ENCODE peak calls at places on chromosomes 7 and 10, in five cellular contexts. Y, J, U, A and K are unnamed samples.

GRCh38 chr7:93231799-93232672 is at the start of gene VPS50:
- DNase-seq in Y (peak; percentile 96), J (peak; percentile 97), U (peak; percentile 98), A (peak; percentile 93), K (peak; percentile 92)

GRCh38 chr10:70828923-70829322 is 13.2 kb downstream of the SGPL1 start:
- DNase-seq in Y (no peak), J (no peak), U (no peak), A (no peak), K (no peak)

GRCh38 chr10:85599081-85599480 is 767.5 kb downstream of the GRID1 start:
- DNase-seq in Y (no peak), J (no peak), U (peak; percentile 26), A (no peak), K (no peak)

GRCh38 chr7:1355568-1356340 is 103.5 kb downstream of the MICALL2 start:
- DNase-seq in Y (no peak), J (no peak), U (no peak), A (no peak), K (no peak)

GRCh38 chr10:90930070-90930837 is 9.4 kb upstream of the ANKRD1 start:
- DNase-seq in Y (peak; percentile 96), J (no peak), U (peak; percentile 86), A (peak; percentile 52), K (peak; percentile 75)

GRCh38 chr7:130667593-130668257 is 823 bp downstream of the COPG2 start:
- DNase-seq in Y (no peak), J (no peak), U (no peak), A (no peak), K (no peak)

GRCh38 chr7:24715661-24716479 is 41.4 kb downstream of the GSDME start:
- DNase-seq in Y (no peak), J (peak; percentile 88), U (peak; percentile 81), A (peak; percentile 53), K (peak; percentile 69)

GRCh38 chr7:117894037-117894436 is 20.8 kb upstream of the CTTNBP2 start:
- DNase-seq in Y (no peak), J (no peak), U (no peak), A (no peak), K (no peak)

GRCh38 chr10:109426987-109427386 is 496.3 kb downstream of the XPNPEP1 start:
- DNase-seq in Y (no peak), J (no peak), U (no peak), A (no peak), K (no peak)

GRCh38 chr7:1122832-1123501 is 35.1 kb downstream of the GPER1 start:
- DNase-seq in Y (no peak), J (no peak), U (no peak), A (no peak), K (no peak)

DNA sequence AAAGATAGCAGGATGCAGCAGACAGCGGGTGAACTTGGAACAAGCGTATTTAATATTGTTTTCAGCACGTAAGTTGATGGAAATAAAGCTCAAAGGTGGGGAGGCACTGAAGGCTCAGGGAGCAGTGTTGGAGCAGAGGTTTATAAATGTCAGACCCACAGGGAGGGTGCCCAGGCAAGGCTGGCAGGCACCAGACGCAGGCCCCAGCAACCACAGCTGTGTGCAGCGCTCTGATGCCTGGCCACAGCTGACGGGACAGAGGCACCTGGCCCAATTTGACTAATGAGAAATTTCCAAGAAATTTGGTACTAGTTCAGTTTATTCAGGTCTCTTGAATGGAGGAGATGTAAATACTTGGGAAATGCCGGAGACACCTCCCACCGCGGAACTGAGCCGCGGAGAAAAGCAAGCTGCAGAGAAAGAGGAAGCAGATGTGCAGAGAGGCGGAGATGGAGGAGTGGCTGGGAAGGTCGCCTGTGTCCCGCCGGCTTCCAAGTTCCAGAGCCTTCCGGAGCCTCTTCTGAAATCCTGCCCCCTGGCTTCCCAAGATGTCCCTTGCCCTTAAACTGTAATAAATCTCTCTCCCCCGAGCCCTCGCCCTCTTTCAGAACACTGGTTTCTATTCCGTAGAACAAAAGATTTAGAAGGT is 38.3 kb upstream of the PLXNA4 start:
- DNase-seq in Y (peak; percentile 30), J (no peak), U (peak; percentile 90), A (no peak), K (no peak)
- H3K4me3 ChIP-seq in Y (peak overlapping the region; percentile 44), J (no peak overlapping the region), U (no peak overlapping the region), A (no peak overlapping the region), K (no peak overlapping the region)

DNA sequence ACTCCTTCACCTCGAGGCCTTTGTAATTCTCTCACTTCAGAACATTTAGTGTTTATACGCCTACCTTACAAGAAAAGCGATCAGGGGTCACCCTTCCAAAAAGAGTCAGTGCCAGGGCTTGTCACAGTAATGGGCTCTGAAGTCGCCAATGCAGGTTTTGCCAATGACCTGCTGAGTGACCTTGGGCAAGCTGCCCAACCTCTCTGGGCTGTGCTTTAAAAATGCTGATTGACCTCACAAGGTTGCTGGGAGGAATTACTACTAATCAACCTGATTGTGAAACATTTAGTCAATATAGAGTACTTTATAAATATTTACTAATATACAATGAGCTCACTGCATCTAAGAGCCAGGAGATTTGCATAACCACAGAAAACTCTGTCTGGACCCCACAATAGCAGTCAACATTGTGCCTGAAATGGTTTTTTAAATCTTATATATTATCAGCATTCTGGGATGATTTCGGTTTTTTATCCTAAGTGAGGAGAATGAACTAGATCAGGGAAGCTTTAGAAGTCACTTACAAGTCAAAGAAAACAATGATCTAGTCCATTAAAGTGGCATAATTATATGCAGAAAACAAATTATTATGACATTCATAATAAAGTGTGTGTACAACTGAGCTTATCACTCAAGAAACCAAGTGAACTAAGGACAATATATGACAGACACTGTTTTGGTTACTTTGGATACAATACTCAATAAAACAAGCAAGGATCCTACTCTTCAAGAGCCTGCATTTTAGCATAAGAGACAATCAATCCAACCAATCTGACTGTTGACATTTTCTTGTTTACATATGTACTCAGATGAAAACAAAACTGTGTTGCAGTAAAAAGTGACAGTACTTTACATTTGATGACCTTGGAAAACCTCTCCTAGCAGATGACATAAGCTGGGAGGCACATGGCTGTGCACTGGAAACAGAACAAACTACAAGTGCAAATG is 290.5 kb downstream of the SORCS1 start:
- DNase-seq in Y (no peak), J (no peak), U (no peak), A (no peak), K (no peak)
- H3K4me3 ChIP-seq in Y (no peak overlapping the region), J (no peak overlapping the region), U (peak overlapping the region; percentile 7), A (no peak overlapping the region), K (no peak overlapping the region)

GRCh38 chr10:133336131-133337078 is at the start of gene CALY:
- DNase-seq in Y (no peak), J (peak; percentile 56), U (peak; percentile 80), A (peak; percentile 72), K (no peak)

GRCh38 chr10:133334495-133335237 is 2.0 kb downstream of the CALY start:
- DNase-seq in Y (no peak), J (no peak), U (peak; percentile 75), A (peak; percentile 76), K (no peak)

GRCh38 chr10:133337079-133337725 is 506 bp upstream of the CALY start:
- DNase-seq in Y (no peak), J (no peak), U (no peak), A (no peak), K (no peak)

GRCh38 chr10:133332936-133333699 is 3.6 kb downstream of the CALY start:
- DNase-seq in Y (no peak), J (no peak), U (no peak), A (no peak), K (no peak)

GRCh38 chr10:133335238-133336122 is 1.2 kb downstream of the CALY start:
- DNase-seq in Y (peak; percentile 60), J (peak; percentile 64), U (peak; percentile 84), A (peak; percentile 63), K (no peak)
- H3K4me3 ChIP-seq in Y (peak overlapping the region; percentile 46), J (no peak overlapping the region), U (peak overlapping the region; percentile 40), A (peak overlapping the region; percentile 58), K (peak overlapping the region; percentile 8)

GRCh38 chr10:49761201-49761788 is 828 bp downstream of the OGDHL start:
- DNase-seq in Y (no peak), J (no peak), U (peak; percentile 64), A (no peak), K (no peak)

GRCh38 chr10:49761789-49762565 is at the start of gene OGDHL:
- DNase-seq in Y (peak; percentile 27), J (peak; percentile 89), U (peak; percentile 93), A (no peak), K (peak; percentile 28)

GRCh38 chr10:49759787-49760551 is 2.2 kb downstream of the OGDHL start:
- DNase-seq in Y (no peak), J (no peak), U (peak; percentile 47), A (no peak), K (no peak)

GRCh38 chr10:49760789-49761188 is 1.3 kb downstream of the OGDHL start:
- DNase-seq in Y (no peak), J (no peak), U (peak; percentile 46), A (no peak), K (no peak)

DNA sequence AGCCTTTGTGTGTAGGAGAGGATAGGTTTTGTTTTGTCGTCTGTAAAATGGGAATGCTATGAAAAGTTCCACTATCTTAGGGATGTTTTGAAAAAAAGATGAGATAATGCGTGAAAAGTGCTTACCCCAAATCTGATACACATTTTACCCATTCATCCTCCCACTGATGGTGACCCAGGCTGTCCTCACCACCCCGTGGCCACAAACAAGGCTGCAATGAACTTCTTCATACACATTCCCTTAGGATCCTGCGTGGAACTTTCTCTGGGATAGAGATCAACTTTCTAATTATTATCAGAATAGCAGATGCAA is 399 bp upstream of the OGDHL start:
- DNase-seq in Y (no peak), J (no peak), U (no peak), A (no peak), K (no peak)
- H3K4me3 ChIP-seq in Y (peak overlapping the region; percentile 62), J (no peak overlapping the region), U (peak overlapping the region; percentile 61), A (peak overlapping the region; percentile 57), K (peak overlapping the region; percentile 70)

DNA sequence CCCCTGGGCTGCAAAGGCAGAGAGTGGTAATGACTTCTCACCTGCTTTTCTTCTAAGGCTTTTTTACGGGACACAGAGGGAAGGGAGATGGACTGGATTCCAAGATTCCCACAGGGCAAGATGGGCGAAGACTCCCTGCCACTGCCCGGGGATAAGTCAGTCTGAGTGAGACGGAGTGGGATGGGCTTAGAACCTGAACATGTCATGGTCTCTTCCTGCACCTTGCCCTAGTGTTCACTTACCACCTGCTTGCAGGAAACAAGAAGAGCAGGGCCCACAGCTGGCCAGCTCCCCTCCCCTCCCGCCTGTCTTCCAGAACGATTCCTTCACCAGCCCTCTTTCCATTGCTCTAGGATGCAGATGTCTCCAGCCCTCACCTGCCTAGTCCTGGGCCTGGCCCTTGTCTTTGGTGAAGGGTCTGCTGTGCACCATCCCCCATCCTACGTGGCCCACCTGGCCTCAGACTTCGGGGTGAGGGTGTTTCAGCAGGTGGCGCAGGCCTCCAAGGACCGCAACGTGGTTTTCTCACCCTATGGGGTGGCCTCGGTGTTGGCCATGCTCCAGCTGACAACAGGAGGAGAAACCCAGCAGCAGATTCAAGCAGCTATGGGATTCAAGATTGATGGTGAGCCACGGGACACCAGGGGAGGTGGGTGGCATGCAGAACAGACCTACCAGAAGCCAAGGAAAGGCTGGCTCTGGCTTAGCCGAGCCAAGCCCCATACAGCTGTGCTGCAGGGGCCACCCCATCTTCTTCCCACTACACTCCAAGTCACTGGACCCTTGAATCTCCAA is 1.3 kb downstream of the SERPINE1 start:
- DNase-seq in Y (peak; percentile 32), J (no peak), U (no peak), A (no peak), K (no peak)
- H3K4me3 ChIP-seq in Y (peak overlapping the region; percentile 86), J (no peak overlapping the region), U (no peak overlapping the region), A (peak overlapping the region; percentile 63), K (no peak overlapping the region)